ENCODE peak calls at places on chromosomes 4 and X, in seven cellular contexts. R is IMR-90, Q is vagina, A is H54, P is uterus, I is GM12878, S is transverse colon. Y is an unnamed sample.

GRCh38 chrX:68650491-68650890 is 3.0 kb downstream of the STARD8 start:
- DNase-seq in R (peak), Q (no peak), A (no peak), P (no peak), I (no peak), S (no peak), Y (no peak)

GRCh38 chr4:104491396-104491821 is 3.3 kb downstream of the CXXC4 start:
- DNase-seq in R (no peak), Q (no peak), A (peak), P (peak), I (no peak), S (peak), Y (peak)

GRCh38 chr4:123361195-123361861 is 35.3 kb upstream of the SPRY1 start:
- DNase-seq in R (peak), Q (no peak), A (no peak), P (no peak), I (no peak), S (peak), Y (peak)

GRCh38 chrX:74537011-74537390 is 77.4 kb downstream of the RLIM start:
- DNase-seq in R (peak), Q (peak), A (no peak), P (peak), I (no peak), S (no peak), Y (no peak)

GRCh38 chrX:49231333-49232000 is 1.7 kb downstream of the CACNA1F start:
- DNase-seq in R (no peak), Q (no peak), A (no peak), P (no peak), I (no peak), S (no peak), Y (no peak)

GRCh38 chrX:1281511-1281910 is 12.9 kb downstream of the CSF2RA start:
- DNase-seq in R (peak), Q (no peak), A (peak), P (no peak), I (no peak), S (no peak), Y (no peak)

GRCh38 chrX:24594531-24594930 is 52.6 kb downstream of the PCYT1B start:
- DNase-seq in R (no peak), Q (no peak), A (no peak), P (no peak), I (no peak), S (no peak), Y (no peak)

GRCh38 chr4:69910016-69910782 is 20.7 kb upstream of the CSN1S1 start:
- DNase-seq in R (peak), Q (no peak), A (no peak), P (no peak), I (peak), S (no peak), Y (no peak)

GRCh38 chr4:111630705-111631104 is 514.5 kb upstream of the FAM241A start:
- DNase-seq in R (peak), Q (no peak), A (no peak), P (no peak), I (no peak), S (no peak), Y (no peak)

DNA sequence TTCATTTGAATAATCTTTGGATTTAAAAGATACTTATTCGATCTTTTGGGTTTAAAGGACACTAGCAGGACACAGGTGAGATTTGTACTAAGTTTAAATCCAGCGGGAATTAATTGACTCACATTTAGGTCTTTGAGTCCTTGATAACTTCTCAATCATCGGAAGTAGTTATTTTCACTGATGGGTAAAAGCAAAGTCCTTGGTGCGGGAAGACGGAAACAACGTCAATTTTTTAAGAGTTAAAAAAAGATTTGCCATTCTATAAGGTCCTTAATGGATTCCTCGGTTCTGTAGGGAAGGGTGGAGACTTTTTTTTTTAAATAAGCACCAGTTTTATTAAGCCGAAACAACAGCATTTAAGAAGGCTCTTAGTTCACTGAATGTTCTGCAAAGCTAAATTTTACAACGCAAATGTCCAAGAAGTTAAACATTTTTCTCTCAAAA is 2.9 kb downstream of the TMSB4X start:
- DNase-seq in R (no peak), Q (no peak), A (no peak), P (no peak), I (no peak), S (no peak), Y (no peak)
- TF ChIP-seq POLR2A in R (peak), Q (no peak), A (no peak), P (no peak), I (no peak), S (no peak), Y (peak)

GRCh38 chr4:2462218-2462991 is 6.5 kb upstream of the RNF4 start:
- DNase-seq in R (peak), Q (no peak), A (no peak), P (peak), I (no peak), S (peak), Y (peak)
- TF ChIP-seq POLR2A in R (no peak), Q (no peak), A (no peak), P (no peak), I (no peak), S (no peak), Y (no peak)

GRCh38 chr4:94546949-94547348 is 95.2 kb downstream of the PDLIM5 start:
- DNase-seq in R (no peak), Q (no peak), A (no peak), P (no peak), I (no peak), S (no peak), Y (no peak)

GRCh38 chr4:94540476-94540875 is 88.7 kb downstream of the PDLIM5 start:
- DNase-seq in R (no peak), Q (no peak), A (no peak), P (no peak), I (no peak), S (no peak), Y (no peak)

GRCh38 chr4:94544811-94545210 is 93.1 kb downstream of the PDLIM5 start:
- DNase-seq in R (peak), Q (no peak), A (no peak), P (no peak), I (no peak), S (no peak), Y (no peak)

GRCh38 chr4:94548571-94548970 is 96.8 kb downstream of the PDLIM5 start:
- DNase-seq in R (peak), Q (no peak), A (no peak), P (no peak), I (no peak), S (no peak), Y (peak)

DNA sequence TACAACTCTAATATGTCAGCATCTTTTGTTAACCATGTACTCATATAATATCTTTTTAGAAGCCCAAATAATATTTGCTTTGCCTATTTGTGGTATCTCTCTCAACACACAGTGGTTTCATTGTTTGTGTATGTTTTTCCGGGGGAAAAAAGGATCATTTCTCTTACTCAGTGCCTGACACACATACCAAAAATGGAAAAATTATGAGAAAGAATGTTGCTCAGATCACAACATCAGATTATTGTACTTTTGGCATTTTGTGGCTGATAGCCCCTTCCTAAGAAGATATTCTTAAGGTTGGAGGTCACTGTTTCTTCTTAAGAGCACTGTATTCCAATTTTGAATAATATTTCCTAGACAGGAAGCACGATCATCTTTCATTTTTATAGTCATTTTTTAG is 93.6 kb downstream of the PDLIM5 start:
- DNase-seq in R (peak), Q (no peak), A (no peak), P (no peak), I (no peak), S (no peak), Y (no peak)
- TF ChIP-seq POLR2A in R (no peak), Q (no peak), A (no peak), P (no peak), I (no peak), S (no peak), Y (no peak)

GRCh38 chr4:56435001-56435747 is at the start of gene PPAT:
- DNase-seq in R (peak), Q (peak), A (peak), P (peak), I (peak), S (peak), Y (peak)
- TF ChIP-seq POLR2A in R (no peak), Q (peak), A (peak), P (peak), I (peak), S (peak), Y (peak)